ENCODE peak calls at places on chromosomes 5 and 9, in ten cellular contexts. One of them, this sample, is unnamed.

GRCh38 chr5:17216974-17217325 is 481 bp upstream of the BASP1 start:
- DNase-seq in OCI-LY7: peak
- DNase-seq in RWPE1: peak
- DNase-seq in colonic mucosa: no peak
- DNase-seq in GM12865: no peak
- DNase-seq in HCT116: no peak
- DNase-seq in brain microvascular endothelial cell: peak
- DNase-seq in fibroblast of pulmonary artery: peak
- DNase-seq in neural crest cell: peak
- DNase-seq in GM10248: no peak
- DNase-seq in this sample: no peak

GRCh38 chr9:133390713-133391112 is 14.5 kb downstream of the STKLD1 start:
- DNase-seq in OCI-LY7: no peak
- DNase-seq in GM12865: no peak
- DNase-seq in fibroblast of pulmonary artery: no peak
- DNase-seq in brain microvascular endothelial cell: no peak
- DNase-seq in colonic mucosa: no peak
- DNase-seq in HCT116: no peak
- DNase-seq in GM10248: no peak
- DNase-seq in neural crest cell: no peak
- DNase-seq in RWPE1: no peak
- DNase-seq in this sample: no peak

GRCh38 chr5:115979628-115980041 is 17.4 kb downstream of the LVRN start:
- DNase-seq in brain microvascular endothelial cell: no peak
- DNase-seq in colonic mucosa: no peak
- DNase-seq in OCI-LY7: no peak
- DNase-seq in GM12865: no peak
- DNase-seq in HCT116: no peak
- DNase-seq in neural crest cell: no peak
- DNase-seq in GM10248: no peak
- DNase-seq in RWPE1: no peak
- DNase-seq in fibroblast of pulmonary artery: peak
- DNase-seq in this sample: no peak

GRCh38 chr9:136095495-136096058 is 488 bp upstream of the NACC2 start:
- DNase-seq in GM12865: no peak
- DNase-seq in brain microvascular endothelial cell: no peak
- DNase-seq in GM10248: no peak
- DNase-seq in OCI-LY7: no peak
- DNase-seq in RWPE1: peak
- DNase-seq in HCT116: no peak
- DNase-seq in colonic mucosa: peak
- DNase-seq in fibroblast of pulmonary artery: peak
- DNase-seq in neural crest cell: no peak
- DNase-seq in this sample: peak

GRCh38 chr5:100553209-100553608 is 18.0 kb downstream of the FAM174A start:
- DNase-seq in GM12865: no peak
- DNase-seq in RWPE1: no peak
- DNase-seq in GM10248: no peak
- DNase-seq in colonic mucosa: no peak
- DNase-seq in HCT116: no peak
- DNase-seq in fibroblast of pulmonary artery: no peak
- DNase-seq in OCI-LY7: no peak
- DNase-seq in brain microvascular endothelial cell: no peak
- DNase-seq in neural crest cell: no peak
- DNase-seq in this sample: no peak

GRCh38 chr9:134318941-134319305 is 7.3 kb upstream of the RXRA start:
- DNase-seq in GM12865: no peak
- DNase-seq in OCI-LY7: no peak
- DNase-seq in HCT116: no peak
- DNase-seq in GM10248: no peak
- DNase-seq in colonic mucosa: no peak
- DNase-seq in RWPE1: no peak
- DNase-seq in neural crest cell: no peak
- DNase-seq in fibroblast of pulmonary artery: no peak
- DNase-seq in brain microvascular endothelial cell: no peak
- DNase-seq in this sample: no peak

GRCh38 chr9:129139233-129139992 is 28.2 kb downstream of the PTPA start:
- DNase-seq in GM10248: peak
- DNase-seq in colonic mucosa: peak
- DNase-seq in RWPE1: peak
- DNase-seq in HCT116: peak
- DNase-seq in OCI-LY7: peak
- DNase-seq in GM12865: peak
- DNase-seq in fibroblast of pulmonary artery: peak
- DNase-seq in neural crest cell: peak
- DNase-seq in brain microvascular endothelial cell: peak
- DNase-seq in this sample: peak

GRCh38 chr5:175079707-175080106 is 355.3 kb downstream of the MSX2 start:
- DNase-seq in colonic mucosa: no peak
- DNase-seq in OCI-LY7: no peak
- DNase-seq in RWPE1: no peak
- DNase-seq in neural crest cell: no peak
- DNase-seq in brain microvascular endothelial cell: no peak
- DNase-seq in GM10248: no peak
- DNase-seq in HCT116: no peak
- DNase-seq in fibroblast of pulmonary artery: no peak
- DNase-seq in GM12865: no peak
- DNase-seq in this sample: no peak

GRCh38 chr5:76811214-76811613 is 7.6 kb upstream of the F2RL1 start:
- DNase-seq in colonic mucosa: no peak
- DNase-seq in OCI-LY7: no peak
- DNase-seq in neural crest cell: no peak
- DNase-seq in brain microvascular endothelial cell: peak
- DNase-seq in GM12865: no peak
- DNase-seq in GM10248: no peak
- DNase-seq in fibroblast of pulmonary artery: no peak
- DNase-seq in RWPE1: peak
- DNase-seq in HCT116: no peak
- DNase-seq in this sample: no peak

GRCh38 chr9:114856210-114856941 is 50.5 kb upstream of the TNFSF15 start:
- DNase-seq in HCT116: no peak
- DNase-seq in fibroblast of pulmonary artery: peak
- DNase-seq in neural crest cell: no peak
- DNase-seq in RWPE1: peak
- DNase-seq in OCI-LY7: no peak
- DNase-seq in GM12865: no peak
- DNase-seq in colonic mucosa: no peak
- DNase-seq in GM10248: no peak
- DNase-seq in brain microvascular endothelial cell: peak
- DNase-seq in this sample: no peak

GRCh38 chr9:2024888-2025781 is 10.0 kb downstream of the SMARCA2 start:
- DNase-seq in colonic mucosa: no peak
- DNase-seq in neural crest cell: no peak
- DNase-seq in HCT116: no peak
- DNase-seq in GM10248: no peak
- DNase-seq in GM12865: no peak
- DNase-seq in fibroblast of pulmonary artery: peak
- DNase-seq in brain microvascular endothelial cell: no peak
- DNase-seq in RWPE1: no peak
- DNase-seq in OCI-LY7: no peak
- DNase-seq in this sample: no peak

GRCh38 chr5:29143266-29143665 is 2050.2 kb upstream of the CDH6 start:
- DNase-seq in fibroblast of pulmonary artery: no peak
- DNase-seq in RWPE1: no peak
- DNase-seq in HCT116: no peak
- DNase-seq in GM10248: no peak
- DNase-seq in neural crest cell: no peak
- DNase-seq in GM12865: no peak
- DNase-seq in brain microvascular endothelial cell: no peak
- DNase-seq in colonic mucosa: no peak
- DNase-seq in OCI-LY7: no peak
- DNase-seq in this sample: no peak

GRCh38 chr9:93061791-93062299 is 3.3 kb downstream of the SUSD3 start:
- DNase-seq in brain microvascular endothelial cell: no peak
- DNase-seq in GM12865: peak
- DNase-seq in RWPE1: no peak
- DNase-seq in colonic mucosa: peak
- DNase-seq in GM10248: peak
- DNase-seq in neural crest cell: no peak
- DNase-seq in HCT116: no peak
- DNase-seq in fibroblast of pulmonary artery: no peak
- DNase-seq in OCI-LY7: peak
- DNase-seq in this sample: peak

GRCh38 chr5:82734291-82734690 is 342.9 kb downstream of the TMEM167A start:
- DNase-seq in brain microvascular endothelial cell: no peak
- DNase-seq in neural crest cell: no peak
- DNase-seq in GM10248: no peak
- DNase-seq in GM12865: no peak
- DNase-seq in OCI-LY7: no peak
- DNase-seq in RWPE1: no peak
- DNase-seq in HCT116: no peak
- DNase-seq in fibroblast of pulmonary artery: peak
- DNase-seq in colonic mucosa: no peak
- DNase-seq in this sample: no peak

GRCh38 chr5:103886826-103887225 is 324.2 kb upstream of the NUDT12 start:
- DNase-seq in neural crest cell: no peak
- DNase-seq in GM12865: no peak
- DNase-seq in colonic mucosa: no peak
- DNase-seq in OCI-LY7: no peak
- DNase-seq in fibroblast of pulmonary artery: no peak
- DNase-seq in HCT116: no peak
- DNase-seq in brain microvascular endothelial cell: no peak
- DNase-seq in GM10248: no peak
- DNase-seq in RWPE1: no peak
- DNase-seq in this sample: no peak

GRCh38 chr9:84894859-84895258 is 225.3 kb downstream of the NTRK2 start:
- DNase-seq in neural crest cell: no peak
- DNase-seq in brain microvascular endothelial cell: no peak
- DNase-seq in RWPE1: no peak
- DNase-seq in OCI-LY7: no peak
- DNase-seq in colonic mucosa: peak
- DNase-seq in HCT116: no peak
- DNase-seq in fibroblast of pulmonary artery: no peak
- DNase-seq in GM10248: no peak
- DNase-seq in GM12865: no peak
- DNase-seq in this sample: no peak

GRCh38 chr5:138463335-138464017 is 1.8 kb upstream of the EGR1 start:
- DNase-seq in GM12865: peak
- DNase-seq in HCT116: no peak
- DNase-seq in brain microvascular endothelial cell: no peak
- DNase-seq in colonic mucosa: no peak
- DNase-seq in fibroblast of pulmonary artery: peak
- DNase-seq in GM10248: no peak
- DNase-seq in OCI-LY7: no peak
- DNase-seq in RWPE1: no peak
- DNase-seq in neural crest cell: no peak
- DNase-seq in this sample: no peak
- TF ChIP-seq CTCF in GM12865: no peak
- TF ChIP-seq CTCF in HCT116: no peak
- TF ChIP-seq CTCF in brain microvascular endothelial cell: peak
- TF ChIP-seq CTCF in colonic mucosa: peak
- TF ChIP-seq CTCF in fibroblast of pulmonary artery: peak
- TF ChIP-seq CTCF in GM10248: no peak
- TF ChIP-seq CTCF in OCI-LY7: no peak
- TF ChIP-seq CTCF in RWPE1: no peak
- TF ChIP-seq CTCF in neural crest cell: no peak
- TF ChIP-seq CTCF in this sample: no peak

GRCh38 chr5:92470770-92471169 is 1087.7 kb upstream of the ARRDC3 start:
- DNase-seq in HCT116: no peak
- DNase-seq in colonic mucosa: no peak
- DNase-seq in RWPE1: no peak
- DNase-seq in brain microvascular endothelial cell: no peak
- DNase-seq in OCI-LY7: no peak
- DNase-seq in GM10248: no peak
- DNase-seq in neural crest cell: no peak
- DNase-seq in fibroblast of pulmonary artery: no peak
- DNase-seq in GM12865: no peak
- DNase-seq in this sample: no peak
- TF ChIP-seq CTCF in HCT116: peak
- TF ChIP-seq CTCF in colonic mucosa: no peak
- TF ChIP-seq CTCF in RWPE1: no peak
- TF ChIP-seq CTCF in brain microvascular endothelial cell: peak
- TF ChIP-seq CTCF in OCI-LY7: peak
- TF ChIP-seq CTCF in GM10248: peak
- TF ChIP-seq CTCF in neural crest cell: no peak
- TF ChIP-seq CTCF in fibroblast of pulmonary artery: no peak
- TF ChIP-seq CTCF in GM12865: peak
- TF ChIP-seq CTCF in this sample: no peak

GRCh38 chr5:20575515-20575914 is 587.5 kb upstream of the CDH18 start:
- DNase-seq in brain microvascular endothelial cell: no peak
- DNase-seq in fibroblast of pulmonary artery: no peak
- DNase-seq in OCI-LY7: no peak
- DNase-seq in neural crest cell: no peak
- DNase-seq in RWPE1: no peak
- DNase-seq in GM10248: no peak
- DNase-seq in HCT116: no peak
- DNase-seq in GM12865: no peak
- DNase-seq in colonic mucosa: no peak
- DNase-seq in this sample: no peak

GRCh38 chr5:20570486-20570885 is 582.5 kb upstream of the CDH18 start:
- DNase-seq in fibroblast of pulmonary artery: peak
- DNase-seq in neural crest cell: no peak
- DNase-seq in GM10248: no peak
- DNase-seq in OCI-LY7: no peak
- DNase-seq in RWPE1: no peak
- DNase-seq in colonic mucosa: no peak
- DNase-seq in brain microvascular endothelial cell: no peak
- DNase-seq in GM12865: no peak
- DNase-seq in HCT116: no peak
- DNase-seq in this sample: no peak

GRCh38 chr5:20574576-20574975 is 586.6 kb upstream of the CDH18 start:
- DNase-seq in HCT116: no peak
- DNase-seq in brain microvascular endothelial cell: no peak
- DNase-seq in GM12865: no peak
- DNase-seq in OCI-LY7: no peak
- DNase-seq in colonic mucosa: no peak
- DNase-seq in fibroblast of pulmonary artery: no peak
- DNase-seq in RWPE1: no peak
- DNase-seq in neural crest cell: no peak
- DNase-seq in GM10248: no peak
- DNase-seq in this sample: no peak

DNA sequence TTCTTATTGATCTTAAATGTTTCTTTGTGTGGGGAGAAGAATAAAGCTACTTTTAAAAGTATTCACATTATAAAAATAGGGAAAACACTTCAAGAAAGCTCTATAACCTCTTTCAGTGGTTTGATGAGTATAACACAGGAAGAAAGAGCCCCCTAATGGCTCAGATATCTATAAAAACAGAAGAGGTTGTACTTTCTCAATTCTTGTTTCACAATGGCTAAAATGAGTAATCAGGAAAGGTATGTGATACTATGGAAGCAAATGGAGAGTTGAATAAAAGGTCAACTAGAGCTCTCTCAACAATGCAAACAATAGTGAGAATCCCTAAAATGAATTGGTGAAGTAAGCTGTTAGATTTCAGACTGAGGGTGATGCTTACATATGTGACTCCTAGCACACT is 584.6 kb upstream of the CDH18 start:
- DNase-seq in brain microvascular endothelial cell: no peak
- DNase-seq in GM12865: no peak
- DNase-seq in neural crest cell: no peak
- DNase-seq in colonic mucosa: no peak
- DNase-seq in GM10248: no peak
- DNase-seq in RWPE1: peak
- DNase-seq in HCT116: no peak
- DNase-seq in fibroblast of pulmonary artery: peak
- DNase-seq in OCI-LY7: no peak
- DNase-seq in this sample: no peak
- TF ChIP-seq CTCF in brain microvascular endothelial cell: no peak
- TF ChIP-seq CTCF in GM12865: no peak
- TF ChIP-seq CTCF in neural crest cell: no peak
- TF ChIP-seq CTCF in colonic mucosa: no peak
- TF ChIP-seq CTCF in GM10248: no peak
- TF ChIP-seq CTCF in RWPE1: peak
- TF ChIP-seq CTCF in HCT116: no peak
- TF ChIP-seq CTCF in fibroblast of pulmonary artery: peak
- TF ChIP-seq CTCF in OCI-LY7: no peak
- TF ChIP-seq CTCF in this sample: no peak

GRCh38 chr9:128020692-128021091 is 39.9 kb upstream of the EEIG1 start:
- DNase-seq in neural crest cell: no peak
- DNase-seq in RWPE1: no peak
- DNase-seq in HCT116: no peak
- DNase-seq in fibroblast of pulmonary artery: no peak
- DNase-seq in colonic mucosa: no peak
- DNase-seq in GM12865: no peak
- DNase-seq in brain microvascular endothelial cell: no peak
- DNase-seq in GM10248: peak
- DNase-seq in OCI-LY7: no peak
- DNase-seq in this sample: no peak
- TF ChIP-seq CTCF in neural crest cell: peak
- TF ChIP-seq CTCF in RWPE1: no peak
- TF ChIP-seq CTCF in HCT116: peak
- TF ChIP-seq CTCF in fibroblast of pulmonary artery: peak
- TF ChIP-seq CTCF in colonic mucosa: no peak
- TF ChIP-seq CTCF in GM12865: peak
- TF ChIP-seq CTCF in brain microvascular endothelial cell: peak
- TF ChIP-seq CTCF in GM10248: no peak
- TF ChIP-seq CTCF in OCI-LY7: peak
- TF ChIP-seq CTCF in this sample: peak

This sample was measured in activated CD8-positive, alpha-beta T cell treated with anti-CD3 and anti-CD28 coated beads for 36 hours.